ENCODE peak calls at places on chromosomes 16 and 17, in ten cellular contexts. Q is endothelial cell, Z is esophagus squamous epithelium, Y is Calu3, N is AG09309, S is HFFc6, K is GM23338, A is BJ, O is nephron progenitor cell, H is fibroblast of villous mesenchyme. P is an unnamed sample.

GRCh38 chr17:41907185-41907556 is 11.6 kb downstream of the ACLY start:
- DNase-seq in Q (no peak), Z (no peak), Y (no peak), N (peak; percentile 33), S (peak; percentile 59), K (no peak), A (no peak), O (no peak), H (peak; percentile 60), P (no peak)

GRCh38 chr17:38907930-38908675 is 17.3 kb upstream of the LASP1NB start:
- DNase-seq in Q (no peak), Z (no peak), Y (no peak), N (no peak), S (no peak), K (no peak), A (no peak), O (no peak), H (no peak), P (no peak)

GRCh38 chr17:81978901-81979298 is 1.5 kb downstream of the ASPSCR1 start:
- DNase-seq in Q (no peak), Z (no peak), Y (no peak), N (no peak), S (no peak), K (no peak), A (no peak), O (no peak), H (no peak), P (no peak)

GRCh38 chr17:78416311-78416711 is 37.9 kb downstream of the PGS1 start:
- DNase-seq in Q (no peak), Z (no peak), Y (no peak), N (no peak), S (no peak), K (no peak), A (no peak), O (no peak), H (peak; percentile 66), P (no peak)

GRCh38 chr17:45440161-45440859 is 7.6 kb upstream of the ARHGAP27 start:
- DNase-seq in Q (no peak), Z (no peak), Y (peak; percentile 82), N (no peak), S (no peak), K (peak; percentile 48), A (no peak), O (no peak), H (peak; percentile 69), P (no peak)

GRCh38 chr16:31148281-31148728 is 1.6 kb downstream of the PRSS36 start:
- DNase-seq in Q (no peak), Z (no peak), Y (peak; percentile 83), N (no peak), S (no peak), K (peak; percentile 78), A (no peak), O (peak; percentile 39), H (no peak), P (no peak)

GRCh38 chr16:65044861-65045260 is 77.0 kb downstream of the CDH11 start:
- DNase-seq in Q (no peak), Z (no peak), Y (no peak), N (peak; percentile 46), S (peak; percentile 70), K (no peak), A (peak; percentile 62), O (no peak), H (peak; percentile 48), P (no peak)

GRCh38 chr16:9489823-9490467 is 398.5 kb downstream of the HAPSTR1 start:
- DNase-seq in Q (no peak), Z (no peak), Y (peak; percentile 26), N (no peak), S (no peak), K (peak; percentile 15), A (no peak), O (peak; percentile 47), H (no peak), P (no peak)

GRCh38 chr17:51840688-51841087 is 317.8 kb downstream of the CA10 start:
- DNase-seq in Q (no peak), Z (no peak), Y (no peak), N (no peak), S (no peak), K (no peak), A (no peak), O (no peak), H (no peak), P (no peak)

GRCh38 chr16:86181526-86181925 is 282.6 kb downstream of the IRF8 start:
- DNase-seq in Q (no peak), Z (no peak), Y (no peak), N (no peak), S (no peak), K (no peak), A (no peak), O (no peak), H (no peak), P (no peak)

GRCh38 chr16:30750876-30751465 is 2.7 kb downstream of the PHKG2 start:
- DNase-seq in Q (no peak), Z (no peak), Y (no peak), N (no peak), S (no peak), K (no peak), A (no peak), O (no peak), H (no peak), P (no peak)

GRCh38 chr16:35391328-35391727 is 1931.9 kb downstream of the TP53TG3F start:
- DNase-seq in Q (no peak), Z (no peak), Y (peak; percentile 11), N (peak; percentile 3), S (peak; percentile 11), K (peak; percentile 32), A (no peak), O (peak; percentile 6), H (peak; percentile 14), P (no peak)

GRCh38 chr17:45393477-45393876 is 39.2 kb downstream of the ARHGAP27 start:
- DNase-seq in Q (no peak), Z (no peak), Y (no peak), N (no peak), S (no peak), K (no peak), A (no peak), O (no peak), H (no peak), P (no peak)

GRCh38 chr16:53457670-53458069 is 23.4 kb downstream of the RBL2 start:
- DNase-seq in Q (no peak), Z (no peak), Y (no peak), N (no peak), S (no peak), K (no peak), A (no peak), O (no peak), H (no peak), P (no peak)

DNA sequence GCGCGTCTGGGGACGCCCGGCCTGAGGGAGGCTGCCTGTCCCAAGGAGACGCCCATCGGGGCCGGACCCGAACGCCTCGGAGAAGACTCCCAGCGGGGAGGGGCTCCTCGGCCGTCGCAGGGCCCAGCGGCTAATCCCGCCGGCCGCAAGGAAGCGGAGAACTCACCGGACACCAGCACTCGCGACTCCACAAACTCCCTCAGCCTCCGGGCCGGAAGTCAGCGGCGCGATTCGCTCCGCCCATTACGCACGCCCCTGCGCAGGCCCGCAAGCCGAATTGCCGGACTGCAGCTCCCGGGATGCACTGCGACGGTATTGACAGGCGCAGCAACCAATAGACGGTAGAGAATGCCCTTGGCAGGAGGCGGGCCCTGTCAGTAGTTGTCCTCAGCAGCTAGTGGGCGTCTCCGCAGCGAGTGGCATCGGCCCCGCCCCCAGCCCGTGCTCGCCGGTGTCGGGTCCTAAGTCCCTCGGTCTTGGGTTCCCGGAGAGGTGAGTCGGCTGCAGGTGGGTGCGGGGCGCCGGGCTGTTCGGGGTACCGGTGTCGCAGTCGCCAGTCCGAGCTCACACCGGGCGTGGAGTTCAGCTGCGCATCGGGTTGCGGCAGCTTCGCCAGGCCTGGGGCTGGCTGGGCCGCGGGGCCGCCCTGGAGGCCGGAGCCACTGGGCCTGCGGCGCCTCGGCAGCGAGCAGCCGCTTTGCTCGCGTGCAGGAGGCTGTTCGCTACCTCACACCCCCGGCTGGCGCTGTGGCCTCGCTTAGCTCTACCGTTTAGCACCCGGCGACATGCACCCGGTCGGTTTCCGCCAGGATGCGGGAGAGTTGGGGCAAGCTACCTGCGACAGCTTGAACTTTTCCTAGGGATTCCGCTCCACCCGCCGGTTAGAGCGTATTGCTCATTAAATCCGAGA is at the start of the genes ZNF174 and ZSCAN32:
- DNase-seq in Q (peak; percentile 97), Z (peak; percentile 92), Y (peak; percentile 100), N (peak; percentile 97), S (peak; percentile 99), K (peak; percentile 99), A (peak; percentile 99), O (peak; percentile 98), H (peak; percentile 99), P (peak; percentile 99)
- TF ChIP-seq CTCF in Q (no peak), Z (no peak), Y (no peak), N (no peak), S (no peak), K (no peak), A (no peak), O (no peak), H (no peak), P (no peak)

DNA sequence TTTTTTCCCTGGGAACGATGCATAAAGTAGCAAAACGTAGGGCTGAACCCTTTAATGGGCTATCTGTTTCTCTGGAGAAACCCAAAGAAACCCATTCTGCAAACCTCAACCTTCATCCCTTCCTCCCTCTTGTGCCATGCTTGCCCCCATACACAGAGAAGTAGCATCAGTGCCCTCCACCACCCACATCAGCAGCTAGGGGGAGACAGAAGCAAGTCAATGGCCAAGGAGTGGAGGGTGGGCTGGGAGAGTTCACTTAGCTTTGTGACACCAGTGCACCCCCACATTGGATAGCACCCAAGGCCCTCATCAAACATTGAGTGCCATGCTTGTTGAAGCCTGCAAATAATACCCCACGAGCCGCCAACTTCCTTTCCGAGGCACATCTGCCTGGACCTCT is 282.4 kb downstream of the ABCC12 start:
- DNase-seq in Q (no peak), Z (no peak), Y (no peak), N (no peak), S (no peak), K (peak; percentile 42), A (no peak), O (peak; percentile 9), H (no peak), P (no peak)
- TF ChIP-seq CTCF in Q (no peak), Z (no peak), Y (peak; percentile 14), N (peak; percentile 36), S (peak; percentile 43), K (peak; percentile 81), A (peak; percentile 37), O (peak; percentile 11), H (peak; percentile 46), P (peak; percentile 41)

DNA sequence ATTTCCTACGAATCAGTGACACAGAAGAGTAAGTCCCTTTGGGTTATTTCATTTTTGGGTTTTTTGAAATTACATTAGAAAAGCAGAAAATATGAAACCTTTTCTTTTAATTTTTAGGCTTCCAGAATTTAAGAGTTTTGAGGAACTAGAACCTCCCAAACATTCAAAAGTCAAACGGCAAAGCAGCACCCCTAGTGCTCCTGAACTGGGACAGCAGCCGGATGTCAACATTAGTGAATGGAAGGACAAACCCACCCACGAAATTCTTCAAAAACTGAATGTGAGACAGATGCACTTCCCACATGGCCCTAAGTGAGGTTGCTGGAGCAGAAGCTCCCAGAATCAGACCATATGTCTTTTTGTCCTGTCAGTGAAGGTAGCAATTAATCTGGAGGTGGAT is 199.4 kb downstream of the PHKB start:
- DNase-seq in Q (no peak), Z (no peak), Y (no peak), N (no peak), S (no peak), K (peak; percentile 45), A (no peak), O (no peak), H (no peak), P (no peak)
- TF ChIP-seq CTCF in Q (no peak), Z (no peak), Y (no peak), N (no peak), S (no peak), K (peak; percentile 29), A (no peak), O (no peak), H (peak; percentile 10), P (no peak)

GRCh38 chr17:64492481-64493109 is 4.3 kb downstream of the POLG2 start:
- DNase-seq in Q (no peak), Z (no peak), Y (no peak), N (no peak), S (no peak), K (peak; percentile 56), A (no peak), O (no peak), H (peak; percentile 30), P (no peak)
- TF ChIP-seq CTCF in Q (peak; percentile 76), Z (peak; percentile 66), Y (no peak), N (peak; percentile 36), S (peak; percentile 79), K (peak; percentile 12), A (peak; percentile 42), O (peak; percentile 51), H (peak; percentile 57), P (peak; percentile 60)

P was measured in neural crest cell.